ENCODE peak calls at places on chromosome 6, in five cellular contexts. Q, F, X, N and S are unnamed samples.

GRCh38 chr6:12605888-12606345 is 110.7 kb upstream of the PHACTR1 start:
- DNase-seq in X (peak), Q (peak), N (peak), F (peak), S (peak)

GRCh38 chr6:77740380-77740779 is 87.5 kb downstream of the MEI4 start:
- DNase-seq in X (peak), N (no peak), Q (no peak), F (no peak), S (peak)

GRCh38 chr6:4693158-4693557 is 83.0 kb upstream of the CDYL start:
- DNase-seq in N (no peak), F (no peak), Q (no peak), X (no peak), S (peak)

GRCh38 chr6:71138416-71138815 is 150.2 kb upstream of the OGFRL1 start:
- DNase-seq in N (no peak), Q (no peak), X (no peak), F (no peak), S (no peak)

GRCh38 chr6:28347119-28347518 is 2.6 kb upstream of the ZKSCAN3 start:
- DNase-seq in F (no peak), X (no peak), N (no peak), Q (no peak), S (no peak)

GRCh38 chr6:140957334-140957733 is 1175.4 kb upstream of the GJE1 start:
- DNase-seq in F (no peak), Q (no peak), N (no peak), X (no peak), S (no peak)

GRCh38 chr6:105163186-105163585 is 16.6 kb downstream of the POPDC3 start:
- DNase-seq in N (no peak), X (no peak), Q (no peak), F (no peak), S (no peak)

GRCh38 chr6:53701333-53702073 is 35.9 kb upstream of the KLHL31 start:
- DNase-seq in N (no peak), Q (no peak), X (no peak), F (no peak), S (no peak)

GRCh38 chr6:5173862-5174643 is 86.7 kb downstream of the LYRM4 start:
- DNase-seq in Q (no peak), X (no peak), F (no peak), N (no peak), S (peak)

GRCh38 chr6:154637392-154637791 is 95.8 kb upstream of the SCAF8 start:
- DNase-seq in N (no peak), Q (no peak), F (no peak), X (no peak), S (no peak)

GRCh38 chr6:69861986-69862385 is 4.4 kb upstream of the COL19A1 start:
- DNase-seq in X (no peak), F (no peak), Q (no peak), N (no peak), S (no peak)

GRCh38 chr6:72182337-72183246 is 296.2 kb downstream of the RIMS1 start:
- DNase-seq in X (peak), N (peak), F (peak), Q (peak), S (peak)

GRCh38 chr6:46281110-46281509 is 110.3 kb upstream of the ENPP5 start:
- DNase-seq in Q (no peak), F (no peak), N (no peak), X (no peak), S (peak)

GRCh38 chr6:19322691-19323470 is 514.3 kb upstream of the ID4 start:
- DNase-seq in X (peak), F (no peak), Q (no peak), N (no peak), S (no peak)

GRCh38 chr6:142421285-142422202 is 119.7 kb downstream of the ADGRG6 start:
- DNase-seq in F (no peak), Q (no peak), X (no peak), N (no peak), S (peak)

GRCh38 chr6:33143113-33143760 is 49.0 kb downstream of the COL11A2 start:
- DNase-seq in F (peak), Q (no peak), N (no peak), X (no peak), S (no peak)

GRCh38 chr6:68633654-68634502 is 1.2 kb upstream of the ADGRB3 start:
- DNase-seq in Q (no peak), X (no peak), F (no peak), N (no peak), S (no peak)

GRCh38 chr6:169169941-169170582 is 83.6 kb downstream of the THBS2 start:
- DNase-seq in F (no peak), N (no peak), Q (no peak), X (no peak), S (no peak)

GRCh38 chr6:102549221-102549874 is 1155.8 kb downstream of the GRIK2 start:
- DNase-seq in X (no peak), Q (no peak), F (no peak), N (no peak), S (no peak)

GRCh38 chr6:23174781-23175361 is 605.5 kb downstream of the HDGFL1 start:
- DNase-seq in N (no peak), F (no peak), Q (no peak), X (peak), S (peak)

GRCh38 chr6:163392533-163392932 is 22.0 kb upstream of the QKI start:
- DNase-seq in Q (peak), F (no peak), X (peak), N (no peak), S (peak)

GRCh38 chr6:160116411-160116810 is 5.2 kb upstream of the SLC22A1 start:
- DNase-seq in F (no peak), N (no peak), Q (no peak), X (no peak), S (no peak)

GRCh38 chr6:137259349-137259748 is 40.2 kb upstream of the IFNGR1 start:
- DNase-seq in F (no peak), N (no peak), Q (no peak), X (peak), S (no peak)

GRCh38 chr6:116398366-116399005 is 27.7 kb downstream of the DSE start:
- DNase-seq in F (no peak), N (no peak), X (peak), Q (no peak), S (peak)

GRCh38 chr6:134757911-134758361 is 192.0 kb downstream of the ALDH8A1 start:
- DNase-seq in F (no peak), N (no peak), Q (no peak), X (no peak), S (peak)

GRCh38 chr6:110856296-110856695 is 18.3 kb upstream of the AMD1 start:
- DNase-seq in F (no peak), N (no peak), X (no peak), Q (no peak), S (no peak)

GRCh38 chr6:134908906-134909516 is 40.9 kb downstream of the ALDH8A1 start:
- DNase-seq in X (peak), N (no peak), Q (peak), F (no peak), S (peak)

GRCh38 chr6:128479048-128479666 is 41.2 kb downstream of the PTPRK start:
- DNase-seq in Q (no peak), X (no peak), N (no peak), F (no peak), S (no peak)
- TF ChIP-seq CTCF in Q (no peak), X (no peak), N (no peak), F (no peak), S (no peak)

GRCh38 chr6:109690740-109691687 is at the start of the genes AK9 and FIG4:
- DNase-seq in N (peak), Q (peak), X (peak), F (peak), S (peak)
- TF ChIP-seq CTCF in N (no peak), Q (peak), X (peak), F (no peak), S (no peak)

GRCh38 chr6:125986295-125986955 is at the start of gene TRMT11:
- DNase-seq in F (peak), Q (peak), N (peak), X (peak), S (peak)
- TF ChIP-seq CTCF in F (no peak), Q (peak), N (no peak), X (no peak), S (no peak)

DNA sequence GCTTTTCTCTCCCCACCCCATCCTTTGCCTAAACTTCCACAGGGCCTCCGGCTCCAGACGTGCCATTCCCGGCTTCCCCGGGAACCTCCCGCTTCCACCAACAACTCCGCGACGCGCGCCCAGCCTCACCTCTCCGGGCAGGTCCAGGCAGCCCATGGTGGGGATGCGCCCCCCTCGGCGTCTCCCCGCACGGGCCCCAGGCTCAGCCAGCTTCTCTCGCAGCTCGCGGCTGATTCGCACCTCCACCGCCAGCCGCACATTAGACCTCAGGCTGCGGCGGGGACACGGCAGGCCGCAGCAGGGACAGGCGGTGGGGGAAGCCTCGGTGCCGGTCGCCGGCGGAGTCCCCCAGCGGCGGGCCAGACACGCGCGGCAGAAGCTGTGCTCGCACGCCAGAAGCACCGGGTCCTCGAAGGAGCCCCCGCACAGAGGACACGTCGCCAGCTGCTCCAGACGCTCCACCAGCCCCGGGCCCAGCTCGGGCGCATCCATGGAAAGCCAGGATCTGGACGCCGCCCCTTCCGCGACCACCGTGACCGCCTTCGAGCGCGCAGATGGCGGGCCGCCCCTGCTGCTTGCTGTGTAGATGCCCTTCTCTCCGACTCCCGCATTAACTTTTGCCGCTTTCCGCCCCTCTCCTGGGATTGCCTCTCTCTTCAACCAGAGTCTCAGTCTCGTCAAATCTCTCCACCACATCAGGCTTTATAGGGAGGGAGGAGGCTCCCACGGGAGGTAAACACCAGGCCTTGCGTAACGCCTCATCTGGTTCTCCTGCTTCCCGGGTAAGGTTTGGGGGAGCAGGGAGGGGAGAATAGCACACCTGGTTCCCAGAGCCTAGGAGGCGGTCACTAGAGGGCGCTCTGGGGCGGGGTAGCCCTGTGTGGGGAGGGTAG is at the start of gene RNF39:
- DNase-seq in X (no peak), F (peak), Q (no peak), N (no peak), S (peak)
- TF ChIP-seq CTCF in X (peak), F (peak), Q (peak), N (peak), S (peak)

GRCh38 chr6:99425647-99426453 is 742 bp upstream of the PNISR start:
- DNase-seq in F (peak), X (peak), Q (peak), N (peak), S (peak)
- TF ChIP-seq CTCF in F (no peak), X (peak), Q (no peak), N (no peak), S (peak)

GRCh38 chr6:149701699-149702098 is 16.2 kb downstream of the LATS1 start:
- DNase-seq in Q (no peak), X (no peak), F (no peak), N (no peak), S (no peak)

GRCh38 chr6:149694926-149695325 is 23.0 kb downstream of the LATS1 start:
- DNase-seq in Q (no peak), F (no peak), X (no peak), N (no peak), S (no peak)

GRCh38 chr6:149696904-149697303 is 21.0 kb downstream of the LATS1 start:
- DNase-seq in F (no peak), N (no peak), X (peak), Q (no peak), S (peak)

GRCh38 chr6:149698175-149698574 is 19.7 kb downstream of the LATS1 start:
- DNase-seq in N (no peak), F (no peak), Q (no peak), X (no peak), S (no peak)

DNA sequence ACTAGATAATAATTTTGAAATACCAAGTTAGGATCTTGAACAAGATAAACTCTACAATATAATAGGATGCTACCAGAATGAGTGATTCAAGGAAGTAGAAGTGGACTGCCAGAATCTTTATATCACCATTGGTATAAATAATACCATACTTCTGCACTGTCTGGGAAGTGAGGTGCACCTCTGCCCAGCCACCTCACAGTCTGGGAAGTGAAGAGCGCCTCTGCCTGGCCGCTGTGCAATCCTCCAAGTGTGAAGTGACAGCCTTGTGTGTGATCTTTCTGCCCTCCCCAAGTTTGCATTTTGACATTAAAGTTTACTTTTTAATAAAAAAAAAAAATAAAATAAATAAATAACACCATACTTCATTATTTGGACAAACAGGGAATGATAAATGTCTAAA is 18.8 kb downstream of the LATS1 start:
- DNase-seq in X (no peak), F (no peak), N (no peak), Q (no peak), S (no peak)
- TF ChIP-seq CTCF in X (no peak), F (no peak), N (no peak), Q (no peak), S (no peak)

DNA sequence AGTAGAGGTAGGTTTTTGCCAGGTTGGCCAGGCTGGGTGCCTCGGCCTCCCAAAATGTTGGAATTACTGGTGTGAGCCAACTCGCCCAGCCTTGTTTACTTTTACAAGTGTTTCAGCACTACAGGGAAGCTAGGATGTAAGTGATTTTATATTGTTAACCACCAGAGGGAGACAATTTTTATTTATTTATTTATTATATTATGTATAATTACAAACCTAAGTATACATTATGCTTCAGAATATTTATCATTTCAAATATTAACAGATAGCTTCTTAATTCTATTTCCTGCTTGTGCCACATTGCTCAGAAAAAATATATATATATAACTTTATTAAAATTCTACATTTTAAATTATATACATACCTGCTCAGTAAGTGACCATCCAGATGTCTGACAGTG is 9.8 kb downstream of the MMUT start:
- DNase-seq in N (no peak), F (no peak), X (peak), Q (no peak), S (peak)
- TF ChIP-seq CTCF in N (peak), F (no peak), X (peak), Q (no peak), S (peak)

DNA sequence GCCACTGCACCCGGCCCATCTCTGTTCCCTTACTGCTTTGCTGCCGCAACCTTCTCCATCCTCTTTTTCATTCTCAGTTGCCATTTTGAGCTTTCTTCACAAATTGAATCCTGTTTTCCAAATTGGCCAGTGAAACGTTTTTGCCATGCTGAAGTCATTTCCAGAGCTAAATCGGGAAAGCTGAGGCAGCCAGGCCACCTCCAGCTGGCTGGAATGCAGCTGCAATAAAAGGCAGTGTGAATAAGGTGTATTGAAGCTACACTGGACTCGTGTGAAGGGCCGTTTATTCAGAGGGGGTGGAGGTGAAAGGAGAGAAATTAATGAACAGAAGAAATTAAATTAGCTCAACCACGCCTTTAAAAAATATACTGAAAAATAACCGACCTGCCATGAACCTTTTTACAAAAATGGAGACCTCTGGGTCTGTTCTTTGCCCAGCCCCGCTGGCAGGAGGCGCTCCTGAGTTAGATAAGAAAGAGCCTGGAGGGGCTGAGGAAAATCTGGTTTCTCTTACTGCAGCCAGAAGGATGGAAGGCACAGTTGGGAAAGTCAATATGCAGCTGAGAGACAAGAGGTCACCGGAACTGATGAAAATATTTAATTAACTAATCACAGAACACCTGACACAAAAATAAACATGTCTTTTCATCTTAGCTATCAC is 283.9 kb downstream of the FOXC1 start:
- DNase-seq in N (peak), F (peak), X (no peak), Q (no peak), S (no peak)
- TF ChIP-seq CTCF in N (peak), F (peak), X (no peak), Q (no peak), S (no peak)

GRCh38 chr6:139050770-139051313 is 22.3 kb downstream of the ABRACL start:
- DNase-seq in F (no peak), Q (no peak), X (no peak), N (no peak), S (no peak)
- TF ChIP-seq CTCF in F (no peak), Q (no peak), X (no peak), N (no peak), S (no peak)